ENCODE peak calls at places on chromosomes 16 and 17, in six cellular contexts. D is A549, F is HepG2, T is GM12878, E is K562, Z is endothelial cell of umbilical vein. N is an unnamed sample.

GRCh38 chr17:11240841-11241610 is at the start of gene SHISA6:
- DNase-seq in D (no peak), F (no peak), T (no peak), E (no peak), Z (no peak), N (no peak)

GRCh38 chr17:55762086-55762858 is 11.4 kb downstream of the PCTP start:
- DNase-seq in D (no peak), F (peak; percentile 84), T (no peak), E (no peak), Z (no peak), N (no peak)

GRCh38 chr17:385195-385835 is 32.7 kb upstream of the RPH3AL start:
- DNase-seq in D (peak; percentile 53), F (no peak), T (no peak), E (peak; percentile 69), Z (no peak), N (no peak)

GRCh38 chr17:80845121-80845862 is 146.3 kb upstream of the CHMP6 start:
- DNase-seq in D (no peak), F (no peak), T (no peak), E (no peak), Z (no peak), N (no peak)

GRCh38 chr17:32882734-32883133 is 5.8 kb upstream of the MYO1D start:
- DNase-seq in D (no peak), F (no peak), T (no peak), E (peak; percentile 47), Z (no peak), N (no peak)

GRCh38 chr17:14201087-14201486 is 35.6 kb downstream of the CDRT15 start:
- DNase-seq in D (no peak), F (no peak), T (no peak), E (no peak), Z (peak; percentile 9), N (no peak)

GRCh38 chr17:82383411-82383810 is 11.8 kb downstream of the UTS2R start:
- DNase-seq in D (no peak), F (no peak), T (no peak), E (no peak), Z (no peak), N (no peak)

GRCh38 chr17:42436401-42436800 is 13.3 kb upstream of the CAVIN1 start:
- DNase-seq in D (no peak), F (peak; percentile 82), T (no peak), E (peak; percentile 10), Z (peak; percentile 98), N (no peak)

GRCh38 chr16:46620265-46621005 is 744 bp downstream of the SHCBP1 start:
- DNase-seq in D (peak; percentile 19), F (no peak), T (no peak), E (peak; percentile 19), Z (peak; percentile 6), N (peak; percentile 79)

GRCh38 chr16:48526058-48526957 is 83.7 kb downstream of the N4BP1 start:
- DNase-seq in D (peak; percentile 44), F (peak; percentile 85), T (peak; percentile 40), E (no peak), Z (no peak), N (no peak)

GRCh38 chr17:39617100-39617445 is 9.4 kb upstream of the NEUROD2 start:
- DNase-seq in D (no peak), F (no peak), T (no peak), E (no peak), Z (no peak), N (no peak)

GRCh38 chr17:29514792-29515191 is 52.0 kb downstream of the ABHD15 start:
- DNase-seq in D (no peak), F (no peak), T (no peak), E (no peak), Z (no peak), N (no peak)

GRCh38 chr17:10772425-10773380 is 31.2 kb downstream of the TMEM238L start:
- DNase-seq in D (no peak), F (peak; percentile 33), T (no peak), E (peak; percentile 43), Z (no peak), N (peak; percentile 67)

DNA sequence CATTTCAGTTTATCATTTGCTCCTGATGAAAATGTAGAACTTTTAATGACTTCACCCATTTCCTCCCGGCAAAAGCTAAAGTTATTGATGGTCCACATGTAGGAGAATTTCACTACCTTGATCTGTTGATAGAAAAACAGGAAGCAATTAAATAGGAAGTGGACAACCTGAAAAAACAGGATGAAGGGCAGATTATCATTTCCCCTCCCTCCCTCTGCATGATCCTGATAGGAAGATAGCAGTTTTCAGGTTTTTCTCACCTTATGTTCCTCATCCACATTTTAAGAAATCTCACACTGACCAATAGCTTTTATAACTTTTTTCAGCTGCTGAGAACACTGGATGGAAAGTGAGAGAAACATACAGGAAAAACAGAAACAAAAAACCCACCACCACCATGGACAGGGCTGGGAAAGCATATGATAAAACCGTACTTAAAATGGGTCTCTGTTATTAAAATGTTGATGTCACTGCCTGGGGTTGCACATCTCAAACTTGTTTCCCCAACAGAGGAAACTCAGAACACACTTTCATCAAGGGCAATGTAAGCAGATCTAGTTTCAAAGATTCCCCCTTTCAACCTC is 46.4 kb downstream of the NXPH3 start:
- DNase-seq in D (no peak), F (no peak), T (no peak), E (no peak), Z (peak; percentile 65), N (no peak)
- TF ChIP-seq POLR2A in D (no peak), F (no peak), T (no peak), E (no peak), Z (peak; percentile 18), N (no peak)

GRCh38 chr16:66429290-66429962 is 2.3 kb downstream of the BEAN1 start:
- DNase-seq in D (no peak), F (no peak), T (no peak), E (peak; percentile 31), Z (no peak), N (no peak)
- TF ChIP-seq CTCF in D (no peak), F (no peak), T (no peak), E (peak; percentile 16), Z (no peak), N (peak; percentile 10)

GRCh38 chr16:89583197-89583894 is 7.8 kb downstream of the CPNE7 start:
- DNase-seq in D (no peak), F (no peak), T (no peak), E (no peak), Z (no peak), N (no peak)
- TF ChIP-seq MYC in D (no peak), F (no peak), T (no peak), E (no peak), Z (no peak), N (no peak)

DNA sequence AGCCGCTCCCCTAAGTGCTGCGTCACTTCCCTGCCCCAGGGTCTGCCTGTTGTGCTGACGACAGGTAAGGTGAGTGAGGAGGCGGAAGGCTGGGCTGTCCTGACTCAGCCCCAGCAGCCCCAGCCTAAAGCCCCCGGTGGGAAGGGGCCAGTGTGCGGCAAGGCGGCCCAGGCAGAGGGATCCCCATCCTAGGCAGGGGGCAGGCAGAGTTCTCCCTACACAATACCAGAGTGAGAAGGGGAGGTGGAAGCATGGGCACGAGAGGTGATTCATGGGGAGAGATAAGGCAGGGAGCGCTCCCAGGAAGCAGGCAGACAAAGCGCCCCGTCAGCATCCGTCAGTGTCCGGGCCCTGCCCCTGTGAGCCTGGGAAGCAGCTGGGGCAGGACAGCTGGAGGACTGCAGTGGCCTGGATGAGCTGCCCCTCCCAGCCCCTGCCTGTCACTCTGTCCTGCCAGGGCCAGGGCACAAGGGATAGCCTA is 4.0 kb downstream of the FAM83G start:
- DNase-seq in D (no peak), F (no peak), T (no peak), E (peak; percentile 30), Z (no peak), N (no peak)
- TF ChIP-seq POLR2A in D (no peak), F (no peak), T (no peak), E (no peak), Z (no peak), N (no peak)